ENCODE peak calls at places on chromosomes 3 and 15, in eight cellular contexts. A, K, O, I, Q, S, E and P are unnamed samples. For H3K27me3, the result is how much of the 10 kb centered on the place peaks cover.

GRCh38 chr15:35928847-35929246 is 382.9 kb upstream of the DPH6 start:
- DNase-seq in A (no peak), K (no peak), O (no peak), I (no peak), Q (no peak), S (no peak), E (no peak), P (no peak)

GRCh38 chr3:76500746-76501275 is 539.1 kb upstream of the ROBO2 start:
- DNase-seq in A (no peak), K (peak), O (no peak), I (no peak), Q (no peak), S (no peak), E (no peak), P (peak)

GRCh38 chr15:96992817-96993216 is 662.3 kb downstream of the NR2F2 start:
- DNase-seq in A (no peak), K (no peak), O (no peak), I (no peak), Q (no peak), S (no peak), E (no peak), P (no peak)

GRCh38 chr3:32956750-32957570 is 5.5 kb downstream of the CCR4 start:
- DNase-seq in A (no peak), K (peak), O (no peak), I (no peak), Q (no peak), S (no peak), E (no peak), P (no peak)

GRCh38 chr3:58366699-58367098 is 34.0 kb downstream of the PXK start:
- DNase-seq in A (no peak), K (peak), O (no peak), I (no peak), Q (no peak), S (no peak), E (no peak), P (no peak)

GRCh38 chr15:74269362-74270035 is 33.4 kb downstream of the CCDC33 start:
- DNase-seq in A (no peak), K (no peak), O (no peak), I (no peak), Q (no peak), S (no peak), E (no peak), P (no peak)

GRCh38 chr15:94239474-94239873 is 8.1 kb downstream of the MCTP2 start:
- DNase-seq in A (no peak), K (no peak), O (no peak), I (no peak), Q (no peak), S (no peak), E (no peak), P (peak)

GRCh38 chr3:106824856-106825255 is 552.4 kb upstream of the CCDC54 start:
- DNase-seq in A (no peak), K (peak), O (peak), I (peak), Q (peak), S (no peak), E (peak), P (peak)

GRCh38 chr15:61396235-61396927 is 167.3 kb upstream of the RORA start:
- DNase-seq in A (no peak), K (no peak), O (no peak), I (no peak), Q (no peak), S (no peak), E (no peak), P (no peak)

GRCh38 chr3:42804831-42805821 is 836 bp upstream of the HIGD1A start:
- DNase-seq in A (peak), K (no peak), O (peak), I (peak), Q (no peak), S (peak), E (peak), P (no peak)

DNA sequence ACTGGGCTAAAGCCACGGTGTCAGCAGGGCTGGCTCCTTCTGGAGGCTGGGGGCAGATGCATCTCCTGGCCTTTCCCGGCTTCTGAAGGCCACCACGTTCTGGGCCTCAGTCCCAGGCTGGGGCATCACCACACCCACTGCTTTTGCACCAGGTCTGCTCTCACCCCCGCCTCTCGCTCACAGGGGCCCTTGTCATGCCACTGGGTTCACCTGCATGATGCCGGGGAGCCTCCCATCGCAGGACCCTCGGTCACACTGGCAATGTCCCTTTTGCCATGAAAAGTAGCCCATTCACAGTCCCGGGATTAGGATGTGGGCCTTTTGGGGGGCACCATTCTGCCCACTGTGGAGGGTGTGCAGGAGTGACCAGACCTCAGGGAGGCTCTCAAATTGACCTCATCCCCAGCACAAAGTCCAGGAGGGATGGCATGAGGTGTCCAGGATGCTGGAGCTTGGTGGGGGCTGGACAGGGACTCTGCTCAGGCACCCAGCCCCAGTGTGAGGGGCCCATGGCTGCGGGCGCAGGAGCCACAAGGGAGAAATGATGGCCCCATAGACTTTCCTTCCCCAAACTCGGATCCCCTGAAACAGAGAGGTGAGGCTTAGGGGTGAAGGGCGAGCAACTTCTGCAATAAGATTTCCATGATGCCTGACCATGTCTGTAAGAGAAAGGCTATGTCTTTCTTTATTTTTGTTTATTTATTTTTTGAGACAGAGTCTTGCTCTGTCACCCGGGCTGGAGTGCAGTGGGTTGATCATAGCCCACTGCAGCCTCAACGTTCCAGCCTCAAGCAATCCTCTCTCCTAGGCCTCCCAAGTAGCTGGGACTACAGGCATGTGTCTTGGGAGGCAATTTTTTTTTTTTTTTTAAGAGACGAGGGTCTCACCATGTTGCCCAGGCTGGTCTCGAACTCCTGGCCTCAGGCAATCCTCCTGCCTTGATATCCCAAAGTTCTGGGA is 189.1 kb downstream of the GOLGA6L6 start:
- DNase-seq in A (no peak), K (no peak), O (no peak), I (no peak), Q (no peak), S (no peak), E (no peak), P (no peak)
- H3K27me3 ChIP-seq in A (under half), K (under half), O (under half), I (under half), Q (under half), S (half or more), E (under half), P (under half)

GRCh38 chr3:122728756-122729514 is 48.3 kb downstream of the PARP14 start:
- DNase-seq in A (no peak), K (no peak), O (no peak), I (no peak), Q (no peak), S (no peak), E (no peak), P (no peak)
- H3K27ac ChIP-seq in A (no peak), K (no peak), O (no peak), I (no peak), Q (no peak), S (no peak), E (no peak), P (no peak)

GRCh38 chr3:87082806-87083440 is 92.0 kb upstream of the VGLL3 start:
- DNase-seq in A (no peak), K (peak), O (peak), I (peak), Q (peak), S (no peak), E (peak), P (no peak)
- TF ChIP-seq CTCF in A (peak), K (peak), O (peak), I (peak), Q (peak), S (peak), E (peak), P (peak)

DNA sequence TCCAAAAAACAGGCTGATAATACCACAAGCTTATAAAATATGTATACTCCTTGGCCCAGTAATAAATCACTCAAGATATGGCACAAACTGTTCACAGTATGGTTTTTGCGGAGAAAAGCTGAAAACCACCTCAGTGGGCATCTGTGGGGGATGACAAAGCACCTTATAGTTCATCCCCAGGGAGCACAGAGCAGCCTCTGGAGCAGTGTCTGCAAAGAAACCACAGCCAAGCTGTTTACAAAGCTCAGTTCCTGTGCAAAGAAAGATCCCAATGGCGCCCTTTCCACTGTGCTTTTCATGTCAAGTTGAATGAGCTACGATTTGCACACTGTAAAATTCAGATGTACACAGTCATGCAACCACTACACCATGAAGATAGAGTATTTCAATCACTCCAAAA is 2.6 kb upstream of the EFCC1 start:
- DNase-seq in A (no peak), K (no peak), O (no peak), I (no peak), Q (no peak), S (no peak), E (no peak), P (no peak)
- H3K27me3 ChIP-seq in A (under half), K (half or more), O (under half), I (half or more), Q (under half), S (under half), E (half or more), P (half or more)

DNA sequence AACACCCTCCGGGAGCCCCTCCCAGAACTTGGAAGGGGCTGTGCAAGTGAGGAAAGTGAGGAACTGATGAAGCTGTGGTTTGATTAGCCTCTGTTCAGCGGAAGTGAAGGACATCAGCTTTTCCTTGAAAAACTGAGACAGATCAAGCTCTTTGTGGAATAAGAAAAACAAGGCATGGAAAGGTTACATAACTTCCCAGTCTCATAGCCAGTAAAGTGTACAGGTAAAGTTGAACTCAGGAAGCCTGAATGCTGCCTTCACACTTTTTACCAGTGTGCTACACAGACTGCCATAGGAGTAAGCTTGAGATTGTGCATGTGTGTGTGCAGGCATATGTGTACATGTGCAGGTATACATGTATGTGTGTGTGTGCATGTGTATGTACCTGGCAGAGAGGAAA is 293.2 kb downstream of the FGF12 start:
- DNase-seq in A (no peak), K (no peak), O (no peak), I (no peak), Q (no peak), S (no peak), E (no peak), P (no peak)
- H3K27ac ChIP-seq in A (no peak), K (no peak), O (no peak), I (no peak), Q (no peak), S (no peak), E (no peak), P (no peak)

DNA sequence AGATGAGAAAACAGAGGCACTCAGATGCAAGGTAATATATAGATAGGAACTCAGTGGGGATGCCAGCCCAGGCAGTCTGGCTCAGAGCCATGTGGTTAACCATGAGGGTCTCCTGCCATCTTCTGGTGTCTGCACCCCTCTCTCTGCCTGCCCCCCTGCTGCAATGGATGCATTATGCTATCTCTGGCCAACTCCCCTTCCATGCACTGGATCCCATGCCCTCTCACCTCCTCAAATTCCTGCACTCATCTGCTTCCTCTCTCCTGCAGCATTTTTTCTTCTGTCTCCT is 163.2 kb downstream of the STT3B start:
- DNase-seq in A (no peak), K (no peak), O (no peak), I (peak), Q (no peak), S (no peak), E (no peak), P (no peak)
- TF ChIP-seq CTCF in A (no peak), K (no peak), O (no peak), I (no peak), Q (no peak), S (no peak), E (no peak), P (no peak)

GRCh38 chr3:186828340-186828739 is 14.2 kb upstream of the ADIPOQ start:
- DNase-seq in A (no peak), K (no peak), O (no peak), I (no peak), Q (no peak), S (no peak), E (no peak), P (no peak)

GRCh38 chr3:186826316-186826977 is 16.1 kb upstream of the ADIPOQ start:
- DNase-seq in A (no peak), K (no peak), O (peak), I (peak), Q (no peak), S (no peak), E (no peak), P (no peak)

GRCh38 chr3:186825294-186825821 is 17.2 kb upstream of the ADIPOQ start:
- DNase-seq in A (no peak), K (peak), O (peak), I (peak), Q (no peak), S (peak), E (peak), P (peak)

GRCh38 chr3:186824430-186825139 is 17.9 kb upstream of the ADIPOQ start:
- DNase-seq in A (no peak), K (no peak), O (peak), I (peak), Q (no peak), S (peak), E (no peak), P (no peak)

DNA sequence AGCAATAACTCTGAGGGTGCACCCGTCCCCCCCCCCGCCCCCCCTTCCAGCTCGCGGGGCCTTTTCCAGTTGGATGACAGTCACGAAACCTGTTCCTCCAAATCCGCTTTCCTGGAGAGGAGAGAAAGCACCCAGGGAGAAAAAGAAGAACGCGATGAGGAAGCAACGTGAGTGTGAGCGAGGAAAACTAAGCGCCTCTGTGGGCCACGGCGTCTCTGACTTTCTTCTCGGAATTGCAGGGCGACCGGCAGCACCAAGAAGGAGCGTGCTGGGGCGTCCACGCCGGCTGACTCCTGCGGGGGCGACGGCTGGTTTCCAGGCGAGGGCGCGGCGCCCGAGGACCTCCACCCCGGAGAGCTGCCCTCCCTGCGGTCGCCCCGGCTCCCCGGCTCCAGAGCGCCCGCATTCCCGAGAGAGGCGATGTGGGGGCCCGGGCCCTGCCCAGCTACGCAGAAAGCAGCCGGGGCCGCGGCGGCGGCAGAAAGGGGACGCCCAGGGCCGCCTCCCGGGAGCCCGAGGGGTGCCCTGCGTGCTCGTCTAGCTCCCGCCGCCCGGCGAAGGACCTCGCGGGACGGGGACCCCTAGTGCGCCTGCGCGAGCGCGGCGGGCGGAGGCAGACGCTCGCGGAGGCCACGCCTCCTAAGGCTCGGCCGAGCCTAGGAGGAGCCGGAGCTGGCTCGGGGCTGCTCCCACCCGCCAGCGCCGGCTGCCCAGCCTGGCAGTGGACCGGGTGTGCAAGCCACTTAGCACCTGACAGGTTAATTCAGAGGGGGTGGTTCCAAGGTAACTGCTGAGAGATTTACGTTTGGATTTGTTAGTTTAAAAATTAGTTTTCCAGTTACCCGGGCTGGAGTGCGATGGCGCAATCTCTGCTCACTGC is 15.3 kb upstream of the ADIPOQ start:
- DNase-seq in A (peak), K (peak), O (peak), I (peak), Q (no peak), S (peak), E (peak), P (peak)
- H3K27me3 ChIP-seq in A (under half), K (under half), O (half or more), I (half or more), Q (under half), S (under half), E (half or more), P (half or more)